ENCODE peak calls at places on chromosome 20, in four cellular contexts. G is left lung, Y is HTR-8/SVneo, B is brain pericyte. E is an unnamed sample.

GRCh38 chr20:50339196-50339901 is 148.7 kb downstream of the CEBPB start:
- DNase-seq in B (no peak), G (no peak), Y (peak; percentile 65), E (no peak)

GRCh38 chr20:46959081-46959692 is 64.5 kb downstream of the EYA2 start:
- DNase-seq in Y (peak; percentile 66), B (no peak), G (no peak), E (no peak)

GRCh38 chr20:9027626-9028025 is 41.3 kb upstream of the PLCB4 start:
- DNase-seq in Y (no peak), B (no peak), G (no peak), E (no peak)

GRCh38 chr20:39645130-39645529 is 683.0 kb downstream of the DHX35 start:
- DNase-seq in B (no peak), G (no peak), Y (no peak), E (no peak)

GRCh38 chr20:56573989-56574388 is 40.9 kb downstream of the FAM209B start:
- DNase-seq in B (no peak), Y (no peak), G (no peak), E (no peak)

GRCh38 chr20:8764289-8764962 is 304.5 kb upstream of the PLCB4 start:
- DNase-seq in Y (no peak), B (no peak), G (no peak), E (peak; percentile 69)

GRCh38 chr20:47740225-47741184 is 44.8 kb downstream of the SULF2 start:
- DNase-seq in G (peak; percentile 79), B (no peak), Y (no peak), E (no peak)

GRCh38 chr20:34637245-34638185 is 39.4 kb downstream of the PIGU start:
- DNase-seq in Y (no peak), G (no peak), B (peak; percentile 42), E (no peak)

GRCh38 chr20:6614836-6615235 is 152.7 kb upstream of the BMP2 start:
- DNase-seq in B (no peak), G (no peak), Y (no peak), E (no peak)

GRCh38 chr20:22447448-22447778 is 137.0 kb downstream of the FOXA2 start:
- DNase-seq in B (no peak), G (no peak), Y (no peak), E (no peak)

GRCh38 chr20:62222266-62222850 is 2.3 kb upstream of the HRH3 start:
- DNase-seq in G (peak; percentile 67), B (no peak), Y (no peak), E (no peak)

GRCh38 chr20:45306431-45306982 is at the start of gene RBPJL:
- DNase-seq in Y (no peak), G (peak; percentile 89), B (no peak), E (no peak)

GRCh38 chr20:34705383-34706021 is 1.4 kb downstream of the TP53INP2 start:
- DNase-seq in Y (no peak), G (no peak), B (no peak), E (no peak)

GRCh38 chr20:48482790-48483189 is 345.0 kb downstream of the PREX1 start:
- DNase-seq in G (no peak), Y (no peak), B (no peak), E (no peak)

GRCh38 chr20:58891686-58892125 is 39.2 kb downstream of the GNAS start:
- DNase-seq in G (peak; percentile 74), B (no peak), Y (peak; percentile 62), E (peak; percentile 64)

GRCh38 chr20:1754306-1754705 is 96.7 kb upstream of the SIRPG start:
- DNase-seq in Y (no peak), G (no peak), B (no peak), E (no peak)

GRCh38 chr20:53869466-53870258 is 200.7 kb downstream of the BCAS1 start:
- DNase-seq in Y (peak; percentile 93), G (no peak), B (no peak), E (peak; percentile 76)

GRCh38 chr20:35511814-35512420 is 17.5 kb downstream of the C20orf173 start:
- DNase-seq in Y (peak; percentile 56), B (no peak), G (no peak), E (peak; percentile 38)

GRCh38 chr20:62365814-62366369 is 1.2 kb downstream of the LAMA5 start:
- DNase-seq in B (no peak), Y (peak; percentile 91), G (peak; percentile 86), E (no peak)

GRCh38 chr20:53133628-53134027 is 161.5 kb downstream of the TSHZ2 start:
- DNase-seq in B (no peak), G (no peak), Y (no peak), E (no peak)

GRCh38 chr20:52991783-52992182 is 19.6 kb downstream of the TSHZ2 start:
- DNase-seq in Y (no peak), G (no peak), B (no peak), E (no peak)

GRCh38 chr20:57548177-57549058 is 12.5 kb upstream of the PCK1 start:
- DNase-seq in B (no peak), G (no peak), Y (no peak), E (no peak)

GRCh38 chr20:3586111-3586510 is 77.1 kb downstream of the GFRA4 start:
- DNase-seq in B (no peak), G (no peak), Y (no peak), E (no peak)

GRCh38 chr20:10115021-10115420 is 80.2 kb downstream of the ANKEF1 start:
- DNase-seq in B (no peak), Y (no peak), G (no peak), E (no peak)

GRCh38 chr20:43914697-43915208 is at the start of gene TOX2:
- DNase-seq in G (no peak), B (no peak), Y (peak; percentile 93), E (no peak)

GRCh38 chr20:30922129-30922528 is 335.3 kb upstream of the DEFB115 start:
- DNase-seq in G (peak; percentile 66), Y (no peak), B (no peak), E (no peak)

GRCh38 chr20:25659999-25660398 is 36.2 kb upstream of the NANP start:
- DNase-seq in Y (no peak), B (no peak), G (no peak), E (no peak)

GRCh38 chr20:41669708-41670263 is 51.6 kb upstream of the CHD6 start:
- DNase-seq in Y (no peak), G (no peak), B (no peak), E (no peak)